ENCODE peak calls at places on chromosomes 7 and 10, in nine cellular contexts. B, C, D, G, W, S, O, Q and V are unnamed samples.

GRCh38 chr7:26618458-26618857 is 245.9 kb downstream of the SKAP2 start:
- DNase-seq in B (no peak), C (no peak), D (no peak), G (no peak), W (no peak), S (no peak), O (no peak), Q (no peak), V (no peak)

GRCh38 chr10:44068716-44069482 is 316.0 kb downstream of the CXCL12 start:
- DNase-seq in B (no peak), C (no peak), D (no peak), G (no peak), W (no peak), S (no peak), O (no peak), Q (no peak), V (no peak)

GRCh38 chr10:5488272-5489161 is 10.9 kb downstream of the CALML5 start:
- DNase-seq in B (no peak), C (no peak), D (no peak), G (peak; percentile 85), W (no peak), S (no peak), O (no peak), Q (no peak), V (no peak)

GRCh38 chr7:40833541-40834234 is 698.9 kb downstream of the SUGCT start:
- DNase-seq in B (no peak), C (no peak), D (no peak), G (no peak), W (no peak), S (no peak), O (no peak), Q (no peak), V (no peak)

GRCh38 chr7:233456-234035 is 41.2 kb downstream of the FAM20C start:
- DNase-seq in B (no peak), C (no peak), D (no peak), G (no peak), W (no peak), S (no peak), O (no peak), Q (no peak), V (no peak)

GRCh38 chr10:122852261-122852660 is 6.6 kb upstream of the CUZD1 start:
- DNase-seq in B (no peak), C (no peak), D (no peak), G (no peak), W (no peak), S (no peak), O (no peak), Q (no peak), V (no peak)

GRCh38 chr10:26486304-26486703 is 48.2 kb downstream of the APBB1IP start:
- DNase-seq in B (no peak), C (no peak), D (no peak), G (peak; percentile 6), W (no peak), S (peak; percentile 51), O (no peak), Q (no peak), V (no peak)

GRCh38 chr7:127900735-127901685 is 130.2 kb downstream of the LRRC4 start:
- DNase-seq in B (no peak), C (no peak), D (no peak), G (no peak), W (no peak), S (no peak), O (no peak), Q (no peak), V (no peak)

GRCh38 chr10:101767600-101767945 is 8.3 kb downstream of the FGF8 start:
- DNase-seq in B (no peak), C (no peak), D (no peak), G (no peak), W (no peak), S (no peak), O (no peak), Q (peak; percentile 90), V (no peak)

GRCh38 chr10:102225646-102226541 is at the start of gene ELOVL3:
- DNase-seq in B (peak; percentile 77), C (peak; percentile 95), D (peak; percentile 73), G (peak; percentile 76), W (peak; percentile 90), S (peak; percentile 75), O (peak; percentile 85), Q (peak; percentile 85), V (peak; percentile 96)

GRCh38 chr10:71214641-71215160 is 2.3 kb downstream of the UNC5B start:
- DNase-seq in B (no peak), C (no peak), D (no peak), G (no peak), W (no peak), S (no peak), O (no peak), Q (no peak), V (peak; percentile 19)

GRCh38 chr10:86775056-86775858 is 18.8 kb downstream of the BMPR1A start:
- DNase-seq in B (no peak), C (no peak), D (no peak), G (peak; percentile 6), W (no peak), S (peak; percentile 61), O (no peak), Q (no peak), V (peak; percentile 44)

GRCh38 chr7:130141161-130141857 is 63.9 kb downstream of the TMEM209 start:
- DNase-seq in B (no peak), C (peak; percentile 80), D (no peak), G (no peak), W (peak; percentile 50), S (no peak), O (peak; percentile 65), Q (no peak), V (peak; percentile 64)

GRCh38 chr10:97574374-97575100 is 2.0 kb downstream of the ANKRD2 start:
- DNase-seq in B (peak; percentile 63), C (peak; percentile 34), D (no peak), G (peak; percentile 88), W (no peak), S (peak; percentile 98), O (no peak), Q (peak; percentile 8), V (peak; percentile 56)

GRCh38 chr10:123645615-123646014 is 20.5 kb upstream of the GPR26 start:
- DNase-seq in B (no peak), C (no peak), D (no peak), G (no peak), W (no peak), S (no peak), O (no peak), Q (no peak), V (no peak)

GRCh38 chr10:30583778-30584415 is 45.7 kb downstream of the LYZL2 start:
- DNase-seq in B (no peak), C (no peak), D (no peak), G (peak; percentile 78), W (no peak), S (peak; percentile 61), O (no peak), Q (peak; percentile 41), V (no peak)

GRCh38 chr10:127906548-127907377 is at the start of gene PTPRE:
- DNase-seq in B (no peak), C (peak; percentile 85), D (peak; percentile 46), G (peak; percentile 78), W (peak; percentile 78), S (peak; percentile 59), O (peak; percentile 66), Q (peak; percentile 2), V (peak; percentile 74)

GRCh38 chr10:10045765-10046028 is 972.0 kb upstream of the CELF2 start:
- DNase-seq in B (no peak), C (no peak), D (no peak), G (no peak), W (no peak), S (no peak), O (no peak), Q (no peak), V (no peak)

GRCh38 chr10:96998329-96998888 is 166.3 kb downstream of the LCOR start:
- DNase-seq in B (no peak), C (peak; percentile 35), D (no peak), G (no peak), W (no peak), S (peak; percentile 36), O (no peak), Q (no peak), V (no peak)

GRCh38 chr10:91579351-91579985 is 53.4 kb downstream of the PPP1R3C start:
- DNase-seq in B (no peak), C (no peak), D (no peak), G (no peak), W (no peak), S (no peak), O (no peak), Q (no peak), V (no peak)

GRCh38 chr10:4538016-4538415 is 288.0 kb upstream of the AKR1E2 start:
- DNase-seq in B (no peak), C (no peak), D (no peak), G (no peak), W (no peak), S (no peak), O (no peak), Q (no peak), V (no peak)

GRCh38 chr7:2266911-2267310 is 24.9 kb downstream of the NUDT1 start:
- DNase-seq in B (no peak), C (no peak), D (no peak), G (no peak), W (no peak), S (no peak), O (no peak), Q (no peak), V (peak; percentile 49)

GRCh38 chr10:69633673-69634635 is 3.9 kb downstream of the FAM241B start:
- DNase-seq in B (no peak), C (no peak), D (no peak), G (no peak), W (no peak), S (no peak), O (no peak), Q (no peak), V (no peak)

GRCh38 chr10:71713135-71714040 is 6.2 kb downstream of the C10orf105 start:
- DNase-seq in B (no peak), C (no peak), D (no peak), G (no peak), W (peak; percentile 61), S (no peak), O (no peak), Q (no peak), V (peak; percentile 30)

GRCh38 chr7:11077816-11078215 is 104.1 kb downstream of the PHF14 start:
- DNase-seq in B (no peak), C (no peak), D (no peak), G (no peak), W (no peak), S (no peak), O (no peak), Q (no peak), V (no peak)

GRCh38 chr10:130623680-130624271 is 487.6 kb downstream of the GLRX3 start:
- DNase-seq in B (no peak), C (no peak), D (no peak), G (no peak), W (no peak), S (no peak), O (no peak), Q (no peak), V (no peak)